ENCODE peak calls at places on chromosomes 7 and 10, in five cellular contexts. One of them, this sample, is unnamed.
A peak's percentile ranks its signal among the peaks of the same experiment; 100 is the strongest.

GRCh38 chr7:8065356-8065813 is 96.8 kb downstream of the GLCCI1 start:
- DNase-seq in HCT116: no peak
- DNase-seq in left ventricle myocardium inferior: no peak
- DNase-seq in aorta: no peak
- DNase-seq in psoas muscle: no peak
- DNase-seq in this sample: no peak

GRCh38 chr7:131826960-131827359 is 270.5 kb upstream of the PODXL start:
- DNase-seq in HCT116: no peak
- DNase-seq in left ventricle myocardium inferior: no peak
- DNase-seq in aorta: no peak
- DNase-seq in psoas muscle: no peak
- DNase-seq in this sample: no peak

GRCh38 chr10:110850990-110851389 is 20.7 kb upstream of the PDCD4 start:
- DNase-seq in HCT116: no peak
- DNase-seq in left ventricle myocardium inferior: no peak
- DNase-seq in aorta: no peak
- DNase-seq in psoas muscle: no peak
- DNase-seq in this sample: no peak

GRCh38 chr10:32171213-32171612 is 115.0 kb upstream of the KIF5B start:
- DNase-seq in HCT116: no peak
- DNase-seq in left ventricle myocardium inferior: no peak
- DNase-seq in aorta: no peak
- DNase-seq in psoas muscle: no peak
- DNase-seq in this sample: no peak

GRCh38 chr7:7989133-7989984 is 20.8 kb downstream of the GLCCI1 start:
- DNase-seq in HCT116: no peak
- DNase-seq in left ventricle myocardium inferior: no peak
- DNase-seq in aorta: no peak
- DNase-seq in psoas muscle: no peak
- DNase-seq in this sample: no peak

GRCh38 chr7:157954901-157955300 is 618.1 kb downstream of the DNAJB6 start:
- DNase-seq in HCT116: no peak
- DNase-seq in left ventricle myocardium inferior: no peak
- DNase-seq in aorta: no peak
- DNase-seq in psoas muscle: no peak
- DNase-seq in this sample: no peak

GRCh38 chr7:5231811-5232484 is 41.9 kb downstream of the WIPI2 start:
- DNase-seq in HCT116: no peak
- DNase-seq in left ventricle myocardium inferior: no peak
- DNase-seq in aorta: no peak
- DNase-seq in psoas muscle: no peak
- DNase-seq in this sample: no peak

GRCh38 chr10:34707656-34708055 is 107.4 kb downstream of the PARD3 start:
- DNase-seq in HCT116: no peak
- DNase-seq in left ventricle myocardium inferior: no peak
- DNase-seq in aorta: no peak
- DNase-seq in psoas muscle: no peak
- DNase-seq in this sample: no peak

GRCh38 chr7:26073041-26073440 is 79.0 kb upstream of the NFE2L3 start:
- DNase-seq in HCT116: no peak
- DNase-seq in left ventricle myocardium inferior: no peak
- DNase-seq in aorta: no peak
- DNase-seq in psoas muscle: no peak
- DNase-seq in this sample: no peak

GRCh38 chr7:158774916-158775315 is 54.4 kb downstream of the ESYT2 start:
- DNase-seq in HCT116: no peak
- DNase-seq in left ventricle myocardium inferior: no peak
- DNase-seq in aorta: no peak
- DNase-seq in psoas muscle: no peak
- DNase-seq in this sample: no peak

GRCh38 chr7:29285451-29285807 is 90.9 kb downstream of the CHN2 start:
- DNase-seq in HCT116: peak; percentile 62
- DNase-seq in left ventricle myocardium inferior: no peak
- DNase-seq in aorta: no peak
- DNase-seq in psoas muscle: no peak
- DNase-seq in this sample: no peak

GRCh38 chr7:144454256-144455039 is 51.0 kb upstream of the NOBOX start:
- DNase-seq in HCT116: peak; percentile 8
- DNase-seq in left ventricle myocardium inferior: no peak
- DNase-seq in aorta: no peak
- DNase-seq in psoas muscle: no peak
- DNase-seq in this sample: no peak

GRCh38 chr10:86518781-86519180 is 2.8 kb downstream of the WAPL start:
- DNase-seq in HCT116: no peak
- DNase-seq in left ventricle myocardium inferior: no peak
- DNase-seq in aorta: no peak
- DNase-seq in psoas muscle: no peak
- DNase-seq in this sample: no peak
- H3K4me1 ChIP-seq in HCT116: peaks cover 12% of the 10 kb centered on the region
- H3K4me1 ChIP-seq in left ventricle myocardium inferior: peaks cover 97% of the 10 kb centered on the region
- H3K4me1 ChIP-seq in aorta: no peaks in the 10 kb centered on the region
- H3K4me1 ChIP-seq in psoas muscle: peaks cover 73% of the 10 kb centered on the region
- H3K4me1 ChIP-seq in this sample: peaks cover 56% of the 10 kb centered on the region

GRCh38 chr7:2030475-2031456 is 202.0 kb downstream of the MAD1L1 start:
- DNase-seq in HCT116: no peak
- DNase-seq in left ventricle myocardium inferior: peak; percentile 11
- DNase-seq in aorta: peak; percentile 64
- DNase-seq in psoas muscle: peak; percentile 7
- DNase-seq in this sample: peak; percentile 46
- H3K27ac ChIP-seq in HCT116: no peak overlapping the region
- H3K27ac ChIP-seq in left ventricle myocardium inferior: no peak overlapping the region
- H3K27ac ChIP-seq in aorta: no peak overlapping the region
- H3K27ac ChIP-seq in psoas muscle: no peak overlapping the region
- H3K27ac ChIP-seq in this sample: no peak overlapping the region

GRCh38 chr10:103141950-103142349 is 51.1 kb downstream of the NT5C2 start:
- DNase-seq in HCT116: no peak
- DNase-seq in left ventricle myocardium inferior: no peak
- DNase-seq in aorta: no peak
- DNase-seq in psoas muscle: no peak
- DNase-seq in this sample: no peak
- H3K9me3 ChIP-seq in HCT116: no peaks in the 10 kb centered on the region
- H3K9me3 ChIP-seq in left ventricle myocardium inferior: no peaks in the 10 kb centered on the region
- H3K9me3 ChIP-seq in aorta: no peaks in the 10 kb centered on the region
- H3K9me3 ChIP-seq in psoas muscle: no peaks in the 10 kb centered on the region
- H3K9me3 ChIP-seq in this sample: no peaks in the 10 kb centered on the region

GRCh38 chr7:87876040-87876758 is at the start of the genes DBF4 and SLC25A40:
- DNase-seq in HCT116: peak; percentile 88
- DNase-seq in left ventricle myocardium inferior: peak; percentile 97
- DNase-seq in aorta: peak; percentile 99
- DNase-seq in psoas muscle: peak; percentile 96
- DNase-seq in this sample: peak; percentile 99
- H3K4me1 ChIP-seq in HCT116: peaks cover 3% of the 10 kb centered on the region
- H3K4me1 ChIP-seq in left ventricle myocardium inferior: peaks cover 35% of the 10 kb centered on the region
- H3K4me1 ChIP-seq in aorta: no peaks in the 10 kb centered on the region
- H3K4me1 ChIP-seq in psoas muscle: peaks cover 31% of the 10 kb centered on the region
- H3K4me1 ChIP-seq in this sample: peaks cover 27% of the 10 kb centered on the region

GRCh38 chr10:86857097-86857825 is 100.2 kb downstream of the MMRN2 start:
- DNase-seq in HCT116: no peak
- DNase-seq in left ventricle myocardium inferior: no peak
- DNase-seq in aorta: no peak
- DNase-seq in psoas muscle: no peak
- DNase-seq in this sample: no peak
- H3K27ac ChIP-seq in HCT116: no peak overlapping the region
- H3K27ac ChIP-seq in left ventricle myocardium inferior: no peak overlapping the region
- H3K27ac ChIP-seq in aorta: peak overlapping the region; percentile 51
- H3K27ac ChIP-seq in psoas muscle: no peak overlapping the region
- H3K27ac ChIP-seq in this sample: no peak overlapping the region

DNA sequence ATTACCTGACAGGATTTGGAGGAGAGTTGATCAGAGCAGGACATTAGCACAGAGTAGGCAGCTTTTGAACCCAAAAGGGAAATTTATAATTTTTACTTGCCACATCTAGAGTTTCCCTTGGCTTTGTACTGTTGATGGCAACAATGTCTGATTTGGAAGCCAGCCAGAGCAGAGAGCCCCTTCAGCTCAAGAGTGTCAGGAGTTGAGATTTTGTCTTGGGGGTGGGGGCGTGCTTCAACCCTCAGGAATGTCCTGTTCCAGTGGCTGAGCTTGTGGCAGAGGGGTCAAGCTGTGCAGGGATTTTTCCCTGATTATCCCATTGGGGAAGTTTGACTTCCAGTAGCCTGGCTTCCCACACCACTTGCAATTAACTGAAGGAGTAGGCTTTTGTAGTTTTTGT is 27.0 kb downstream of the SP4 start:
- DNase-seq in HCT116: no peak
- DNase-seq in left ventricle myocardium inferior: no peak
- DNase-seq in aorta: no peak
- DNase-seq in psoas muscle: no peak
- DNase-seq in this sample: no peak
- H3K9me3 ChIP-seq in HCT116: no peaks in the 10 kb centered on the region
- H3K9me3 ChIP-seq in left ventricle myocardium inferior: peaks cover 19% of the 10 kb centered on the region
- H3K9me3 ChIP-seq in aorta: no peaks in the 10 kb centered on the region
- H3K9me3 ChIP-seq in psoas muscle: no peaks in the 10 kb centered on the region
- H3K9me3 ChIP-seq in this sample: peaks cover 8% of the 10 kb centered on the region

GRCh38 chr7:117588352-117588794 is 108.5 kb downstream of the CFTR start:
- DNase-seq in HCT116: no peak
- DNase-seq in left ventricle myocardium inferior: no peak
- DNase-seq in aorta: no peak
- DNase-seq in psoas muscle: no peak
- DNase-seq in this sample: no peak
- H3K4me1 ChIP-seq in HCT116: no peaks in the 10 kb centered on the region
- H3K4me1 ChIP-seq in left ventricle myocardium inferior: no peaks in the 10 kb centered on the region
- H3K4me1 ChIP-seq in aorta: no peaks in the 10 kb centered on the region
- H3K4me1 ChIP-seq in psoas muscle: no peaks in the 10 kb centered on the region
- H3K4me1 ChIP-seq in this sample: no peaks in the 10 kb centered on the region

DNA sequence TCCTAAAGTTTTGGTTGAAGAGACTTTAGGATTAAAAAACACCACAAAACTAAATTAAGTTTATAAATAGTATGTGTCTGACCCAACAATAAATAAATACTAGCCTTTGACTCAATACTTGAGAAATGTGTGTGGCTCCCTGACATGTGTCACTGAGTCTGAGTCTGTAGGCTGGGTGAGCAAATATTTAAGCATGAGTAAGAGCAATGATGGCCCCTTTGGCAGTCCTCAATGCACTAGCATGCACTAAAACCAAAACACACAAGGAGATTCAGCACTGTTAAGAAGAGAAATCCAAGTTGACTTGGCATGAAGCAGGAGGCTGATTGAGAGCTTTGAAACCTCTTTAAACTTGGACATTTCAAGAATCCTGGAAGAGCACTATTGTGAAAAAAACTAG is 37.1 kb downstream of the CCDC71L start:
- DNase-seq in HCT116: no peak
- DNase-seq in left ventricle myocardium inferior: no peak
- DNase-seq in aorta: no peak
- DNase-seq in psoas muscle: no peak
- DNase-seq in this sample: no peak
- H3K27ac ChIP-seq in HCT116: no peak overlapping the region
- H3K27ac ChIP-seq in left ventricle myocardium inferior: no peak overlapping the region
- H3K27ac ChIP-seq in aorta: no peak overlapping the region
- H3K27ac ChIP-seq in psoas muscle: no peak overlapping the region
- H3K27ac ChIP-seq in this sample: no peak overlapping the region